ENCODE peak calls at places on chromosomes 7 and 10, in five cellular contexts. P is tibial artery, R is ovary, X is H1, S is non-pigmented ciliary epithelial cell. B is an unnamed sample.

GRCh38 chr10:101012525-101013364 is 13.1 kb downstream of the LZTS2 start:
- DNase-seq in P (peak; percentile 90), R (peak; percentile 89), X (no peak), S (no peak), B (no peak)

GRCh38 chr10:8295311-8295710 is 240.8 kb downstream of the GATA3 start:
- DNase-seq in P (no peak), R (no peak), X (no peak), S (no peak), B (no peak)

GRCh38 chr10:59674211-59674836 is 35.3 kb downstream of the SLC16A9 start:
- DNase-seq in P (no peak), R (no peak), X (no peak), S (peak; percentile 18), B (peak; percentile 18)

GRCh38 chr7:901041-901387 is 24.7 kb downstream of the GET4 start:
- DNase-seq in P (no peak), R (no peak), X (no peak), S (no peak), B (no peak)

GRCh38 chr10:93749218-93749799 is 8.4 kb upstream of the LGI1 start:
- DNase-seq in P (peak; percentile 24), R (no peak), X (peak; percentile 23), S (no peak), B (peak; percentile 12)

GRCh38 chr10:22992075-22992474 is 64.2 kb downstream of the ARMC3 start:
- DNase-seq in P (no peak), R (no peak), X (no peak), S (no peak), B (no peak)

GRCh38 chr10:77305650-77306632 is 331.7 kb downstream of the KCNMA1 start:
- DNase-seq in P (no peak), R (no peak), X (no peak), S (no peak), B (no peak)

GRCh38 chr10:15344876-15345285 is 26.2 kb downstream of the FAM171A1 start:
- DNase-seq in P (no peak), R (no peak), X (no peak), S (peak; percentile 58), B (no peak)

GRCh38 chr10:27743736-27744477 is 1.7 kb downstream of the MKX start:
- DNase-seq in P (peak; percentile 27), R (no peak), X (no peak), S (no peak), B (no peak)

GRCh38 chr10:78433722-78434535 is 400.3 kb downstream of the RPS24 start:
- DNase-seq in P (no peak), R (no peak), X (no peak), S (no peak), B (no peak)

GRCh38 chr7:98394377-98394836 is 6.5 kb downstream of the BAIAP2L1 start:
- DNase-seq in P (no peak), R (no peak), X (no peak), S (peak; percentile 63), B (no peak)

GRCh38 chr10:102167861-102168260 is 15.7 kb downstream of the NOLC1 start:
- DNase-seq in P (no peak), R (no peak), X (no peak), S (no peak), B (no peak)

GRCh38 chr7:45689011-45689796 is 115.0 kb downstream of the ADCY1 start:
- DNase-seq in P (no peak), R (no peak), X (no peak), S (peak; percentile 56), B (peak; percentile 18)

GRCh38 chr7:143416565-143417149 is 8.0 kb upstream of the EPHA1 start:
- DNase-seq in P (no peak), R (no peak), X (no peak), S (no peak), B (no peak)

GRCh38 chr7:19079066-19079465 is 38.4 kb downstream of the TWIST1 start:
- DNase-seq in P (no peak), R (no peak), X (no peak), S (peak; percentile 17), B (no peak)

GRCh38 chr10:132258423-132258822 is 49.3 kb downstream of the STK32C start:
- DNase-seq in P (no peak), R (no peak), X (no peak), S (no peak), B (no peak)

GRCh38 chr7:158078161-158078910 is 509.3 kb downstream of the PTPRN2 start:
- DNase-seq in P (no peak), R (no peak), X (no peak), S (no peak), B (no peak)

GRCh38 chr10:63885159-63885558 is 364.0 kb downstream of the REEP3 start:
- DNase-seq in P (no peak), R (no peak), X (no peak), S (no peak), B (no peak)

GRCh38 chr7:4523873-4524272 is 158.2 kb upstream of the FOXK1 start:
- DNase-seq in P (no peak), R (no peak), X (no peak), S (no peak), B (no peak)

GRCh38 chr10:95214369-95214768 is 20.3 kb downstream of the ACSM6 start:
- DNase-seq in P (no peak), R (no peak), X (no peak), S (no peak), B (no peak)

GRCh38 chr7:76009672-76010600 is 15.5 kb upstream of the TMEM120A start:
- DNase-seq in P (no peak), R (no peak), X (no peak), S (no peak), B (no peak)

GRCh38 chr10:234708-235406 is 99.6 kb downstream of the ZMYND11 start:
- DNase-seq in P (no peak), R (no peak), X (no peak), S (no peak), B (no peak)

GRCh38 chr7:47337531-47337930 is 244.4 kb downstream of the TNS3 start:
- DNase-seq in P (no peak), R (no peak), X (no peak), S (no peak), B (no peak)

GRCh38 chr10:26859241-26860025 is 1.3 kb downstream of the ABI1 start:
- DNase-seq in P (no peak), R (no peak), X (no peak), S (no peak), B (no peak)

GRCh38 chr10:77746313-77746712 is 108.7 kb upstream of the KCNMA1 start:
- DNase-seq in P (no peak), R (no peak), X (no peak), S (peak; percentile 45), B (no peak)

GRCh38 chr7:104136561-104136960 is 71.3 kb downstream of the ORC5 start:
- DNase-seq in P (no peak), R (no peak), X (no peak), S (no peak), B (no peak)

GRCh38 chr7:24884401-24884800 is 95.6 kb downstream of the OSBPL3 start:
- DNase-seq in P (no peak), R (no peak), X (no peak), S (no peak), B (no peak)

GRCh38 chr7:66304536-66304935 is 99.4 kb downstream of the TPST1 start:
- DNase-seq in P (no peak), R (no peak), X (no peak), S (no peak), B (no peak)

GRCh38 chr7:988426-988911 is 5.5 kb downstream of the CYP2W1 start:
- DNase-seq in P (no peak), R (peak; percentile 81), X (no peak), S (no peak), B (no peak)

GRCh38 chr7:157630301-157630853 is 293.6 kb downstream of the DNAJB6 start:
- DNase-seq in P (no peak), R (no peak), X (no peak), S (no peak), B (no peak)

GRCh38 chr10:125003901-125004467 is 62.1 kb downstream of the ZRANB1 start:
- DNase-seq in P (peak; percentile 9), R (peak; percentile 29), X (no peak), S (no peak), B (no peak)

GRCh38 chr10:132546567-132547420 is 9.2 kb downstream of the INPP5A start:
- DNase-seq in P (peak; percentile 20), R (peak; percentile 39), X (no peak), S (no peak), B (peak; percentile 81)

GRCh38 chr7:131327049-131327625 is 539 bp upstream of the MKLN1 start:
- DNase-seq in P (peak; percentile 59), R (no peak), X (no peak), S (peak; percentile 28), B (no peak)

B was measured in kidney epithelial cell.